ENCODE peak calls at places on chromosomes 2 and 18, in nine cellular contexts. One of them, this sample, is unnamed.

GRCh38 chr2:236262238-236262637 is 2.0 kb downstream of the ASB18 start:
- DNase-seq in NCI-H1417: no peak
- DNase-seq in Ammon's horn: no peak
- DNase-seq in stimulated activated CD8-positive, alpha-beta memory T cell treated with anti-CD3 and anti-CD28 coated beads, Interleukin-2, amount 100 ng/mL, for 48 hours: no peak
- DNase-seq in AG04450: no peak
- DNase-seq in activated CD8-positive, alpha-beta memory T cell treated with anti-CD3 and anti-CD28 coated beads for 24 hours: no peak
- DNase-seq in GM13977: no peak
- DNase-seq in NCI-H510A: no peak
- DNase-seq in mucosa of gallbladder: no peak
- DNase-seq in this sample: no peak

GRCh38 chr18:60684843-60685513 is 312.4 kb upstream of the MC4R start:
- DNase-seq in Ammon's horn: peak; percentile 50
- DNase-seq in mucosa of gallbladder: no peak
- DNase-seq in NCI-H510A: peak; percentile 12
- DNase-seq in GM13977: no peak
- DNase-seq in stimulated activated CD8-positive, alpha-beta memory T cell treated with anti-CD3 and anti-CD28 coated beads, Interleukin-2, amount 100 ng/mL, for 48 hours: no peak
- DNase-seq in NCI-H1417: peak; percentile 66
- DNase-seq in AG04450: no peak
- DNase-seq in activated CD8-positive, alpha-beta memory T cell treated with anti-CD3 and anti-CD28 coated beads for 24 hours: no peak
- DNase-seq in this sample: no peak

GRCh38 chr2:113136828-113137775 is 9.7 kb downstream of the IL1RN start:
- DNase-seq in AG04450: peak; percentile 8
- DNase-seq in activated CD8-positive, alpha-beta memory T cell treated with anti-CD3 and anti-CD28 coated beads for 24 hours: peak; percentile 50
- DNase-seq in GM13977: peak; percentile 53
- DNase-seq in NCI-H510A: no peak
- DNase-seq in stimulated activated CD8-positive, alpha-beta memory T cell treated with anti-CD3 and anti-CD28 coated beads, Interleukin-2, amount 100 ng/mL, for 48 hours: no peak
- DNase-seq in mucosa of gallbladder: no peak
- DNase-seq in Ammon's horn: peak; percentile 60
- DNase-seq in NCI-H1417: peak; percentile 33
- DNase-seq in this sample: no peak

GRCh38 chr2:168246072-168246482 is 1.3 kb downstream of the STK39 start:
- DNase-seq in NCI-H1417: no peak
- DNase-seq in GM13977: no peak
- DNase-seq in mucosa of gallbladder: no peak
- DNase-seq in stimulated activated CD8-positive, alpha-beta memory T cell treated with anti-CD3 and anti-CD28 coated beads, Interleukin-2, amount 100 ng/mL, for 48 hours: no peak
- DNase-seq in activated CD8-positive, alpha-beta memory T cell treated with anti-CD3 and anti-CD28 coated beads for 24 hours: no peak
- DNase-seq in NCI-H510A: no peak
- DNase-seq in AG04450: no peak
- DNase-seq in Ammon's horn: no peak
- DNase-seq in this sample: no peak

GRCh38 chr18:38367473-38367872 is 801.9 kb upstream of the CELF4 start:
- DNase-seq in AG04450: no peak
- DNase-seq in GM13977: no peak
- DNase-seq in NCI-H1417: no peak
- DNase-seq in mucosa of gallbladder: no peak
- DNase-seq in activated CD8-positive, alpha-beta memory T cell treated with anti-CD3 and anti-CD28 coated beads for 24 hours: no peak
- DNase-seq in stimulated activated CD8-positive, alpha-beta memory T cell treated with anti-CD3 and anti-CD28 coated beads, Interleukin-2, amount 100 ng/mL, for 48 hours: no peak
- DNase-seq in NCI-H510A: no peak
- DNase-seq in Ammon's horn: no peak
- DNase-seq in this sample: no peak

GRCh38 chr2:20422679-20423271 is 24.1 kb upstream of the RHOB start:
- DNase-seq in NCI-H1417: no peak
- DNase-seq in stimulated activated CD8-positive, alpha-beta memory T cell treated with anti-CD3 and anti-CD28 coated beads, Interleukin-2, amount 100 ng/mL, for 48 hours: no peak
- DNase-seq in AG04450: no peak
- DNase-seq in Ammon's horn: peak; percentile 53
- DNase-seq in NCI-H510A: no peak
- DNase-seq in activated CD8-positive, alpha-beta memory T cell treated with anti-CD3 and anti-CD28 coated beads for 24 hours: peak; percentile 55
- DNase-seq in mucosa of gallbladder: no peak
- DNase-seq in GM13977: no peak
- DNase-seq in this sample: no peak

GRCh38 chr2:197378494-197378972 is 56.3 kb downstream of the SF3B1 start:
- DNase-seq in GM13977: peak; percentile 72
- DNase-seq in NCI-H510A: peak; percentile 16
- DNase-seq in NCI-H1417: peak; percentile 57
- DNase-seq in stimulated activated CD8-positive, alpha-beta memory T cell treated with anti-CD3 and anti-CD28 coated beads, Interleukin-2, amount 100 ng/mL, for 48 hours: peak; percentile 23
- DNase-seq in AG04450: no peak
- DNase-seq in Ammon's horn: peak; percentile 62
- DNase-seq in activated CD8-positive, alpha-beta memory T cell treated with anti-CD3 and anti-CD28 coated beads for 24 hours: peak; percentile 78
- DNase-seq in mucosa of gallbladder: peak; percentile 51
- DNase-seq in this sample: no peak

GRCh38 chr2:104871566-104872033 is 17.7 kb downstream of the POU3F3 start:
- DNase-seq in mucosa of gallbladder: no peak
- DNase-seq in stimulated activated CD8-positive, alpha-beta memory T cell treated with anti-CD3 and anti-CD28 coated beads, Interleukin-2, amount 100 ng/mL, for 48 hours: no peak
- DNase-seq in GM13977: peak; percentile 46
- DNase-seq in AG04450: no peak
- DNase-seq in Ammon's horn: no peak
- DNase-seq in activated CD8-positive, alpha-beta memory T cell treated with anti-CD3 and anti-CD28 coated beads for 24 hours: no peak
- DNase-seq in NCI-H510A: no peak
- DNase-seq in NCI-H1417: no peak
- DNase-seq in this sample: no peak

GRCh38 chr2:69827796-69828540 is 1.5 kb upstream of the GMCL1 start:
- DNase-seq in AG04450: no peak
- DNase-seq in GM13977: no peak
- DNase-seq in mucosa of gallbladder: no peak
- DNase-seq in Ammon's horn: no peak
- DNase-seq in NCI-H510A: no peak
- DNase-seq in stimulated activated CD8-positive, alpha-beta memory T cell treated with anti-CD3 and anti-CD28 coated beads, Interleukin-2, amount 100 ng/mL, for 48 hours: no peak
- DNase-seq in NCI-H1417: no peak
- DNase-seq in activated CD8-positive, alpha-beta memory T cell treated with anti-CD3 and anti-CD28 coated beads for 24 hours: no peak
- DNase-seq in this sample: no peak

GRCh38 chr2:239252433-239253200 is 148.2 kb downstream of the HDAC4 start:
- DNase-seq in GM13977: no peak
- DNase-seq in mucosa of gallbladder: no peak
- DNase-seq in stimulated activated CD8-positive, alpha-beta memory T cell treated with anti-CD3 and anti-CD28 coated beads, Interleukin-2, amount 100 ng/mL, for 48 hours: no peak
- DNase-seq in AG04450: no peak
- DNase-seq in NCI-H1417: no peak
- DNase-seq in activated CD8-positive, alpha-beta memory T cell treated with anti-CD3 and anti-CD28 coated beads for 24 hours: no peak
- DNase-seq in Ammon's horn: peak; percentile 87
- DNase-seq in NCI-H510A: no peak
- DNase-seq in this sample: no peak

GRCh38 chr18:79260510-79260909 is 135.2 kb upstream of the NFATC1 start:
- DNase-seq in stimulated activated CD8-positive, alpha-beta memory T cell treated with anti-CD3 and anti-CD28 coated beads, Interleukin-2, amount 100 ng/mL, for 48 hours: no peak
- DNase-seq in NCI-H1417: no peak
- DNase-seq in activated CD8-positive, alpha-beta memory T cell treated with anti-CD3 and anti-CD28 coated beads for 24 hours: no peak
- DNase-seq in GM13977: no peak
- DNase-seq in AG04450: no peak
- DNase-seq in NCI-H510A: no peak
- DNase-seq in mucosa of gallbladder: no peak
- DNase-seq in Ammon's horn: no peak
- DNase-seq in this sample: no peak

GRCh38 chr2:173955004-173955403 is 10.2 kb downstream of the SP3 start:
- DNase-seq in GM13977: no peak
- DNase-seq in stimulated activated CD8-positive, alpha-beta memory T cell treated with anti-CD3 and anti-CD28 coated beads, Interleukin-2, amount 100 ng/mL, for 48 hours: no peak
- DNase-seq in NCI-H1417: no peak
- DNase-seq in Ammon's horn: no peak
- DNase-seq in activated CD8-positive, alpha-beta memory T cell treated with anti-CD3 and anti-CD28 coated beads for 24 hours: no peak
- DNase-seq in AG04450: no peak
- DNase-seq in NCI-H510A: no peak
- DNase-seq in mucosa of gallbladder: no peak
- DNase-seq in this sample: no peak

GRCh38 chr2:206083602-206084467 is 2.1 kb downstream of the INO80D start:
- DNase-seq in GM13977: peak; percentile 42
- DNase-seq in activated CD8-positive, alpha-beta memory T cell treated with anti-CD3 and anti-CD28 coated beads for 24 hours: no peak
- DNase-seq in NCI-H1417: peak; percentile 36
- DNase-seq in mucosa of gallbladder: peak; percentile 23
- DNase-seq in NCI-H510A: no peak
- DNase-seq in Ammon's horn: peak; percentile 12
- DNase-seq in AG04450: no peak
- DNase-seq in stimulated activated CD8-positive, alpha-beta memory T cell treated with anti-CD3 and anti-CD28 coated beads, Interleukin-2, amount 100 ng/mL, for 48 hours: no peak
- DNase-seq in this sample: no peak

GRCh38 chr2:78431241-78431640 is 594.3 kb upstream of the REG3G start:
- DNase-seq in AG04450: no peak
- DNase-seq in stimulated activated CD8-positive, alpha-beta memory T cell treated with anti-CD3 and anti-CD28 coated beads, Interleukin-2, amount 100 ng/mL, for 48 hours: no peak
- DNase-seq in GM13977: no peak
- DNase-seq in NCI-H1417: no peak
- DNase-seq in Ammon's horn: peak; percentile 23
- DNase-seq in NCI-H510A: no peak
- DNase-seq in activated CD8-positive, alpha-beta memory T cell treated with anti-CD3 and anti-CD28 coated beads for 24 hours: no peak
- DNase-seq in mucosa of gallbladder: no peak
- DNase-seq in this sample: no peak

GRCh38 chr18:9846162-9846915 is 39.4 kb upstream of the TXNDC2 start:
- DNase-seq in activated CD8-positive, alpha-beta memory T cell treated with anti-CD3 and anti-CD28 coated beads for 24 hours: no peak
- DNase-seq in mucosa of gallbladder: no peak
- DNase-seq in NCI-H1417: no peak
- DNase-seq in GM13977: no peak
- DNase-seq in Ammon's horn: no peak
- DNase-seq in stimulated activated CD8-positive, alpha-beta memory T cell treated with anti-CD3 and anti-CD28 coated beads, Interleukin-2, amount 100 ng/mL, for 48 hours: no peak
- DNase-seq in NCI-H510A: no peak
- DNase-seq in AG04450: no peak
- DNase-seq in this sample: no peak